ENCODE peak calls at places on chromosome 11, in five cellular contexts. B is GM12865; D is effector CD4-positive, alpha-beta T cell; N is Calu3; C is sciatic nerve. Y is an unnamed sample.

GRCh38 chr11:20364412-20364792 is 888 bp downstream of the HTATIP2 start:
- DNase-seq in C (no peak), N (peak), D (no peak), B (no peak), Y (no peak)

GRCh38 chr11:45610627-45611026 is 54.8 kb downstream of the CHST1 start:
- DNase-seq in N (no peak), C (no peak), B (no peak), D (no peak), Y (no peak)

GRCh38 chr11:82776377-82776776 is 42.7 kb upstream of the FAM181B start:
- DNase-seq in C (no peak), N (no peak), D (no peak), B (no peak), Y (no peak)

GRCh38 chr11:204587-205109 is 2.6 kb downstream of the BET1L start:
- DNase-seq in C (peak), B (peak), N (no peak), D (no peak), Y (no peak)

GRCh38 chr11:66090288-66090687 is 20.2 kb downstream of the PACS1 start:
- DNase-seq in B (no peak), D (no peak), C (no peak), N (no peak), Y (no peak)

GRCh38 chr11:64763804-64764611 is 4.2 kb upstream of the PYGM start:
- DNase-seq in B (no peak), N (no peak), C (peak), D (peak), Y (peak)

GRCh38 chr11:57440744-57441414 is 14.0 kb upstream of the SLC43A3 start:
- DNase-seq in D (no peak), N (no peak), B (no peak), C (no peak), Y (no peak)

GRCh38 chr11:124294697-124295096 is 19.1 kb downstream of the OR8D1 start:
- DNase-seq in D (no peak), C (no peak), N (no peak), B (no peak), Y (no peak)

GRCh38 chr11:36090351-36091245 is 146.7 kb downstream of the LDLRAD3 start:
- DNase-seq in D (no peak), N (no peak), C (no peak), B (no peak), Y (no peak)

GRCh38 chr11:44203270-44204043 is 106.5 kb downstream of the ALX4 start:
- DNase-seq in C (no peak), N (peak), D (no peak), B (no peak), Y (no peak)

GRCh38 chr11:78790784-78791183 is 216.1 kb upstream of the NARS2 start:
- DNase-seq in N (no peak), B (no peak), C (no peak), D (no peak), Y (no peak)

GRCh38 chr11:104120493-104121200 is 43.3 kb downstream of the PDGFD start:
- DNase-seq in B (no peak), D (no peak), C (no peak), N (no peak), Y (no peak)

GRCh38 chr11:94521684-94522083 is 9.4 kb downstream of the C11orf97 start:
- DNase-seq in B (peak), C (no peak), N (no peak), D (no peak), Y (no peak)

GRCh38 chr11:65338680-65339079 is 5.0 kb downstream of the DPF2 start:
- DNase-seq in C (no peak), N (no peak), D (no peak), B (no peak), Y (no peak)

GRCh38 chr11:17541330-17541885 is 2.8 kb downstream of the USH1C start:
- DNase-seq in B (no peak), D (no peak), N (no peak), C (peak), Y (no peak)

GRCh38 chr11:393219-394033 is 583 bp upstream of the PKP3 start:
- DNase-seq in C (no peak), D (no peak), B (no peak), N (peak), Y (no peak)